ENCODE peak calls at places on chromosomes 13 and 19, in six cellular contexts. F is upper lobe of left lung, P is ovary, U is stomach, A is thyroid gland, Z is sigmoid colon. V is an unnamed sample. For H3K4me1, the result is how much of the 10 kb centered on the place peaks cover.

GRCh38 chr19:34994643-34995471 is 5.3 kb upstream of the GRAMD1A start:
- DNase-seq in F (no peak), P (peak), U (peak), A (no peak), Z (no peak), V (no peak)

GRCh38 chr19:42330521-42330835 is 5.0 kb downstream of the MEGF8 start:
- DNase-seq in F (no peak), P (no peak), U (no peak), A (no peak), Z (no peak), V (peak)

GRCh38 chr13:60226507-60226906 is 62.8 kb upstream of the DIAPH3 start:
- DNase-seq in F (no peak), P (no peak), U (no peak), A (no peak), Z (no peak), V (no peak)

GRCh38 chr19:41939861-41940442 is 11.7 kb upstream of the ERFL start:
- DNase-seq in F (peak), P (no peak), U (peak), A (no peak), Z (no peak), V (no peak)

GRCh38 chr13:75947448-75947847 is 311.3 kb downstream of the LMO7 start:
- DNase-seq in F (no peak), P (no peak), U (no peak), A (no peak), Z (no peak), V (no peak)

GRCh38 chr13:30034448-30034795 is 184.0 kb upstream of the UBL3 start:
- DNase-seq in F (no peak), P (no peak), U (no peak), A (no peak), Z (no peak), V (no peak)

GRCh38 chr13:71285700-71286099 is 581.3 kb downstream of the DACH1 start:
- DNase-seq in F (no peak), P (no peak), U (no peak), A (no peak), Z (no peak), V (no peak)

GRCh38 chr13:100140441-100140840 is 51.5 kb downstream of the PCCA start:
- DNase-seq in F (no peak), P (no peak), U (no peak), A (no peak), Z (no peak), V (no peak)

GRCh38 chr19:29923653-29924052 is 18.4 kb upstream of the URI1 start:
- DNase-seq in F (no peak), P (no peak), U (no peak), A (no peak), Z (no peak), V (no peak)

GRCh38 chr13:26442541-26442940 is 114.9 kb upstream of the WASF3 start:
- DNase-seq in F (no peak), P (no peak), U (no peak), A (no peak), Z (no peak), V (no peak)

GRCh38 chr19:46610851-46611770 is 10.0 kb downstream of the CALM3 start:
- DNase-seq in F (no peak), P (no peak), U (no peak), A (peak), Z (peak), V (peak)

GRCh38 chr19:48668332-48668731 is 4.5 kb downstream of the NTN5 start:
- DNase-seq in F (no peak), P (no peak), U (no peak), A (no peak), Z (no peak), V (no peak)

GRCh38 chr13:66033924-66034323 is 1196.2 kb downstream of the PCDH9 start:
- DNase-seq in F (no peak), P (no peak), U (no peak), A (no peak), Z (no peak), V (no peak)

GRCh38 chr19:4208385-4209094 is 20.8 kb upstream of the EBI3 start:
- DNase-seq in F (no peak), P (no peak), U (no peak), A (no peak), Z (no peak), V (no peak)

GRCh38 chr13:30135868-30136267 is 171.5 kb downstream of the KATNAL1 start:
- DNase-seq in F (peak), P (no peak), U (no peak), A (no peak), Z (no peak), V (no peak)

GRCh38 chr13:29594710-29595379 is 643 bp downstream of the SLC7A1 start:
- DNase-seq in F (peak), P (peak), U (peak), A (peak), Z (peak), V (peak)

GRCh38 chr13:37109080-37109678 is 3.7 kb upstream of the CSNK1A1L start:
- DNase-seq in F (no peak), P (no peak), U (no peak), A (no peak), Z (no peak), V (no peak)

GRCh38 chr13:72125561-72125960 is 258.6 kb upstream of the DACH1 start:
- DNase-seq in F (no peak), P (no peak), U (no peak), A (no peak), Z (no peak), V (no peak)

GRCh38 chr13:38872693-38873092 is 117.9 kb downstream of the STOML3 start:
- DNase-seq in F (no peak), P (peak), U (no peak), A (peak), Z (peak), V (peak)

GRCh38 chr13:50208826-50209335 is 193.6 kb downstream of the KCNRG start:
- DNase-seq in F (no peak), P (no peak), U (peak), A (peak), Z (peak), V (no peak)

GRCh38 chr13:35475131-35475959 is 1.1 kb downstream of the MAB21L1 start:
- DNase-seq in F (peak), P (peak), U (peak), A (no peak), Z (peak), V (peak)

GRCh38 chr19:4327252-4327876 is 11.3 kb downstream of the STAP2 start:
- DNase-seq in F (peak), P (peak), U (peak), A (peak), Z (peak), V (peak)

GRCh38 chr19:49389406-49389805 is 1.4 kb downstream of the KASH5 start:
- DNase-seq in F (peak), P (no peak), U (no peak), A (no peak), Z (no peak), V (no peak)

GRCh38 chr19:17021328-17021727 is 5.3 kb downstream of the CPAMD8 start:
- DNase-seq in F (no peak), P (no peak), U (no peak), A (no peak), Z (no peak), V (no peak)

GRCh38 chr19:48695743-48696352 is at the start of gene FUT2:
- DNase-seq in F (no peak), P (no peak), U (peak), A (no peak), Z (no peak), V (no peak)

GRCh38 chr13:73088332-73088935 is 29.6 kb downstream of the KLF5 start:
- DNase-seq in F (no peak), P (no peak), U (no peak), A (no peak), Z (no peak), V (no peak)

GRCh38 chr19:13718733-13719132 is 45.6 kb upstream of the MRI1 start:
- DNase-seq in F (no peak), P (no peak), U (no peak), A (peak), Z (no peak), V (no peak)

DNA sequence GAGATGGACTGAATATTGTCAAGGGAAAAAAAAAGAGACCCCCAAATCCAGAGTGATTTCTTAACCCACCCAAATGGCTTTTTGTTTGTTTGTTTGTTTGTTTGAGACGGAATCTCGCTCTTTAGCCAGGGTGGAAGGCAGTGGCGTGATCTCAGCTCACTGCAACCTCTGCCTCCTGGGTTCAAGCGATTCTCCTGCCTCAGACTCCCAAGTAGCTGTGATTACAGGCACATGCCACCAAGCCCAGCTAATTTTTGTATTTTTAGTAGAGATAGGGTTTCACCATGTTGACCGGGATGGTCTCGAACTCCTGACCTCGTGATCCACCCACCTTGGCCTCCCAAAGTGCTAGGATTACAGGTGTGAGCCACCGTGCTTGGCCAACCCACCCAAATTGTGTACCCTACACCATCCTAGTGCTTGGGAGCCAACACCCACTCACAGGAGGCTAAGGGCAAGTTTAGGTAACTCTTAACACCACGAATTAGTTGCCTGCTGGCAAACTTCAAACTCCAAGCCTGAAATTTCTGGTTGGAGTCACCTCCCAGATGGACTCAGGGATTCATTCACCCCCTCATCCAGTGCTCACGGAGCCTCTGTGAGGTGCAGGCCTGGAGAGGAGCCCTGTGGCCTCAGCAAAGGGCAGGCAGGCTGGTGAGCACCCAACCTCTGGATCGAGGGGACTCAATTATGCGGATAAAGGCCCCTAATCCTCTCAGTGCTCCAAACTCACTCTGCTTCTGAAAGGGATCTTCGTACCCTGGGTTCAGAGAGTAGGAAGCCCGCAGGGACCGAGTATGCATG is 37.6 kb downstream of the ACTN4 start:
- DNase-seq in F (no peak), P (no peak), U (no peak), A (no peak), Z (no peak), V (no peak)
- H3K4me1 ChIP-seq in F (half or more), P (under half), U (half or more), A (half or more), Z (half or more), V (half or more)

GRCh38 chr19:56538761-56539263 is at the start of gene ZFP28:
- DNase-seq in F (peak), P (no peak), U (no peak), A (peak), Z (no peak), V (peak)
- TF ChIP-seq POLR2A in F (peak), P (no peak), U (no peak), A (peak), Z (no peak), V (no peak)

GRCh38 chr19:373391-374182 is 29.0 kb upstream of the MIER2 start:
- DNase-seq in F (no peak), P (no peak), U (no peak), A (no peak), Z (peak), V (no peak)
- H3K27ac ChIP-seq in F (no peak), P (no peak), U (no peak), A (no peak), Z (no peak), V (no peak)

GRCh38 chr19:40278361-40279045 is 6.6 kb downstream of the AKT2 start:
- DNase-seq in F (no peak), P (no peak), U (no peak), A (peak), Z (peak), V (no peak)
- H3K4me1 ChIP-seq in F (under half), P (half or more), U (half or more), A (half or more), Z (half or more), V (half or more)

DNA sequence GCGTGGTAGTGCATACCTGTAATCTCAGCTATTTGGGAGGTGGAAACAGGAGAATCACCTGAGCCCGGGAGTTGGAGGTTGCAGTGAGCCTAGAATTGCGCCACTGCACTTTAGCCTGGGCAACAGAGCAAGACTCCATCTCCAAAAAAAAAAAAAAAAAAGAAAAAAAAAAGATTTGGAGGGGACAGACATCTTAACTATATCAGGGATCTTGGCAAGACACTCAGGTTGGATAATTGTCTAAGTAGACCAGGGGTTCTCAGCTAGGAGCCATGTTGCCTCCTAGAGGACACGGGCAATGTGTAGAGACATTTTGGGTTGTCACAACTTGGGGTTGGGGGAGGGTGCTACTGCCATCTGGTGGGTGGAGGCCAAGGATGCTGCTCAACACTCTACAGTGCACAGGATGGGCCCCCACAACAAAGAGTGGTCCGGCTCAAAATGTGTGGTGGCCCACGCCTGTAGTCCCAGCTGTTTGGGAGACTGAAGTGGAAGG is 1.9 kb upstream of the ZNF580 start:
- DNase-seq in F (no peak), P (no peak), U (no peak), A (no peak), Z (no peak), V (no peak)
- TF ChIP-seq POLR2A in F (no peak), P (no peak), U (no peak), A (no peak), Z (no peak), V (no peak)

DNA sequence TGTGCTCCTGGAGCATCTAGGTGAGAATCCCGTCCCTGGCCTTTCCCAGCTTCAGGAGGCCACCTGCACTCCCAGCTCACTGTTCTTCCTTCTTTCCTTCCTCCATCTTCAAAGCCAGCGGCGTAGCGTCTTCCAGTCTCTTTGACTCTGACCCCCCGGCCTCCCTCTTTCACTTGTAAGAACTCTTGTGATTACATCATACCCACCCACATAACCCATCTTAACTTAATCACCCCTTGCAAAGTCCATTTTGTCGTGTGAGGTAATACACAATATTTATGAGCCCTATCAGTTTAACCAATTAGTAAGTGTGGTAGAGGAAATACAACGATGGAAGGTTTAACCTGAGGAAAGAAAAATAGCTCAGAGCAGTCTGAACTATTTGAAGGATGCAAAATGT is 4.6 kb upstream of the CDC16 start:
- DNase-seq in F (no peak), P (no peak), U (no peak), A (no peak), Z (no peak), V (no peak)
- H3K27ac ChIP-seq in F (no peak), P (no peak), U (no peak), A (no peak), Z (no peak), V (no peak)

GRCh38 chr19:6047256-6047655 is 63.0 kb downstream of the RFX2 start:
- DNase-seq in F (peak), P (no peak), U (no peak), A (no peak), Z (no peak), V (no peak)
- H3K4me1 ChIP-seq in F (under half), P (under half), U (under half), A (under half), Z (under half), V (under half)

GRCh38 chr19:51338563-51339312 is 3.2 kb downstream of the VSIG10L start:
- DNase-seq in F (peak), P (peak), U (peak), A (peak), Z (peak), V (peak)
- TF ChIP-seq POLR2A in F (no peak), P (no peak), U (no peak), A (no peak), Z (no peak), V (no peak)

GRCh38 chr19:18460313-18460712 is 22.4 kb upstream of the ISYNA1 start:
- DNase-seq in F (no peak), P (peak), U (peak), A (peak), Z (peak), V (peak)
- H3K27ac ChIP-seq in F (peak), P (peak), U (peak), A (peak), Z (peak), V (peak)

V was measured in tibial nerve.